ENCODE peak calls at places on chromosomes 5 and 9, in seven cellular contexts. One of them, this sample, is unnamed.
A peak's percentile ranks its signal among the peaks of the same experiment; 100 is the strongest.

GRCh38 chr5:126656397-126657007 is 55.8 kb downstream of the PHAX start:
- DNase-seq in germinal center: peak; percentile 53
- DNase-seq in effector memory CD4-positive, alpha-beta T cell: no peak
- DNase-seq in skeletal muscle cell: no peak
- DNase-seq in NCI-H1105 treated with DMSO at 0.1 percent for 48 hours: peak; percentile 29
- DNase-seq in activated T-cell treated with anti-CD3 and anti-CD28 coated beads, Interleukin-2, amount 50 U/mL, for 1 hour: no peak
- DNase-seq in fibroblast of lung: peak; percentile 36
- DNase-seq in this sample: no peak

GRCh38 chr9:72557549-72557948 is 36.1 kb downstream of the TMC1 start:
- DNase-seq in germinal center: no peak
- DNase-seq in effector memory CD4-positive, alpha-beta T cell: no peak
- DNase-seq in skeletal muscle cell: peak; percentile 91
- DNase-seq in NCI-H1105 treated with DMSO at 0.1 percent for 48 hours: no peak
- DNase-seq in activated T-cell treated with anti-CD3 and anti-CD28 coated beads, Interleukin-2, amount 50 U/mL, for 1 hour: peak; percentile 18
- DNase-seq in fibroblast of lung: peak; percentile 94
- DNase-seq in this sample: peak; percentile 94

GRCh38 chr5:176361437-176362097 is at the start of gene KIAA1191:
- DNase-seq in germinal center: peak; percentile 85
- DNase-seq in effector memory CD4-positive, alpha-beta T cell: peak; percentile 91
- DNase-seq in skeletal muscle cell: peak; percentile 59
- DNase-seq in NCI-H1105 treated with DMSO at 0.1 percent for 48 hours: peak; percentile 67
- DNase-seq in activated T-cell treated with anti-CD3 and anti-CD28 coated beads, Interleukin-2, amount 50 U/mL, for 1 hour: peak; percentile 92
- DNase-seq in fibroblast of lung: peak; percentile 91
- DNase-seq in this sample: no peak

GRCh38 chr5:92907914-92908606 is 673.0 kb downstream of the NR2F1-AS1 start:
- DNase-seq in germinal center: no peak
- DNase-seq in effector memory CD4-positive, alpha-beta T cell: no peak
- DNase-seq in skeletal muscle cell: peak; percentile 12
- DNase-seq in NCI-H1105 treated with DMSO at 0.1 percent for 48 hours: no peak
- DNase-seq in activated T-cell treated with anti-CD3 and anti-CD28 coated beads, Interleukin-2, amount 50 U/mL, for 1 hour: no peak
- DNase-seq in fibroblast of lung: peak; percentile 80
- DNase-seq in this sample: no peak

GRCh38 chr9:126514037-126514821 is 99.5 kb upstream of the LMX1B start:
- DNase-seq in germinal center: peak; percentile 91
- DNase-seq in effector memory CD4-positive, alpha-beta T cell: peak; percentile 53
- DNase-seq in skeletal muscle cell: no peak
- DNase-seq in NCI-H1105 treated with DMSO at 0.1 percent for 48 hours: peak; percentile 1
- DNase-seq in activated T-cell treated with anti-CD3 and anti-CD28 coated beads, Interleukin-2, amount 50 U/mL, for 1 hour: peak; percentile 72
- DNase-seq in fibroblast of lung: peak; percentile 31
- DNase-seq in this sample: no peak

GRCh38 chr5:60577116-60577515 is 122.8 kb downstream of the DEPDC1B start:
- DNase-seq in germinal center: no peak
- DNase-seq in effector memory CD4-positive, alpha-beta T cell: no peak
- DNase-seq in skeletal muscle cell: no peak
- DNase-seq in NCI-H1105 treated with DMSO at 0.1 percent for 48 hours: no peak
- DNase-seq in activated T-cell treated with anti-CD3 and anti-CD28 coated beads, Interleukin-2, amount 50 U/mL, for 1 hour: no peak
- DNase-seq in fibroblast of lung: peak; percentile 79
- DNase-seq in this sample: no peak

GRCh38 chr5:115549154-115549553 is 4.6 kb upstream of the FEM1C start:
- DNase-seq in germinal center: peak; percentile 38
- DNase-seq in effector memory CD4-positive, alpha-beta T cell: peak; percentile 0
- DNase-seq in skeletal muscle cell: no peak
- DNase-seq in NCI-H1105 treated with DMSO at 0.1 percent for 48 hours: no peak
- DNase-seq in activated T-cell treated with anti-CD3 and anti-CD28 coated beads, Interleukin-2, amount 50 U/mL, for 1 hour: no peak
- DNase-seq in fibroblast of lung: no peak
- DNase-seq in this sample: no peak

GRCh38 chr9:96686638-96687335 is 31.7 kb upstream of the PRXL2C start:
- DNase-seq in germinal center: peak; percentile 82
- DNase-seq in effector memory CD4-positive, alpha-beta T cell: peak; percentile 47
- DNase-seq in skeletal muscle cell: peak; percentile 43
- DNase-seq in NCI-H1105 treated with DMSO at 0.1 percent for 48 hours: no peak
- DNase-seq in activated T-cell treated with anti-CD3 and anti-CD28 coated beads, Interleukin-2, amount 50 U/mL, for 1 hour: peak; percentile 86
- DNase-seq in fibroblast of lung: peak; percentile 80
- DNase-seq in this sample: no peak

GRCh38 chr9:91360551-91361293 is 996 bp downstream of the AUH start:
- DNase-seq in germinal center: no peak
- DNase-seq in effector memory CD4-positive, alpha-beta T cell: no peak
- DNase-seq in skeletal muscle cell: no peak
- DNase-seq in NCI-H1105 treated with DMSO at 0.1 percent for 48 hours: no peak
- DNase-seq in activated T-cell treated with anti-CD3 and anti-CD28 coated beads, Interleukin-2, amount 50 U/mL, for 1 hour: no peak
- DNase-seq in fibroblast of lung: no peak
- DNase-seq in this sample: no peak

GRCh38 chr9:72396247-72397091 is 31.5 kb upstream of the ZFAND5 start:
- DNase-seq in germinal center: no peak
- DNase-seq in effector memory CD4-positive, alpha-beta T cell: no peak
- DNase-seq in skeletal muscle cell: peak; percentile 62
- DNase-seq in NCI-H1105 treated with DMSO at 0.1 percent for 48 hours: peak; percentile 33
- DNase-seq in activated T-cell treated with anti-CD3 and anti-CD28 coated beads, Interleukin-2, amount 50 U/mL, for 1 hour: no peak
- DNase-seq in fibroblast of lung: peak; percentile 75
- DNase-seq in this sample: no peak

GRCh38 chr9:105064248-105065118 is 136.5 kb upstream of the ABCA1 start:
- DNase-seq in germinal center: no peak
- DNase-seq in effector memory CD4-positive, alpha-beta T cell: no peak
- DNase-seq in skeletal muscle cell: peak; percentile 99
- DNase-seq in NCI-H1105 treated with DMSO at 0.1 percent for 48 hours: peak; percentile 97
- DNase-seq in activated T-cell treated with anti-CD3 and anti-CD28 coated beads, Interleukin-2, amount 50 U/mL, for 1 hour: no peak
- DNase-seq in fibroblast of lung: peak; percentile 98
- DNase-seq in this sample: no peak

GRCh38 chr5:173809014-173809413 is 79.1 kb upstream of the CPEB4 start:
- DNase-seq in germinal center: no peak
- DNase-seq in effector memory CD4-positive, alpha-beta T cell: no peak
- DNase-seq in skeletal muscle cell: no peak
- DNase-seq in NCI-H1105 treated with DMSO at 0.1 percent for 48 hours: no peak
- DNase-seq in activated T-cell treated with anti-CD3 and anti-CD28 coated beads, Interleukin-2, amount 50 U/mL, for 1 hour: no peak
- DNase-seq in fibroblast of lung: no peak
- DNase-seq in this sample: no peak

GRCh38 chr9:126471084-126471611 is 142.6 kb upstream of the LMX1B start:
- DNase-seq in germinal center: peak; percentile 21
- DNase-seq in effector memory CD4-positive, alpha-beta T cell: peak; percentile 71
- DNase-seq in skeletal muscle cell: peak; percentile 65
- DNase-seq in NCI-H1105 treated with DMSO at 0.1 percent for 48 hours: no peak
- DNase-seq in activated T-cell treated with anti-CD3 and anti-CD28 coated beads, Interleukin-2, amount 50 U/mL, for 1 hour: peak; percentile 66
- DNase-seq in fibroblast of lung: peak; percentile 60
- DNase-seq in this sample: no peak

GRCh38 chr9:133103987-133104505 is 17.0 kb downstream of the RALGDS start:
- DNase-seq in germinal center: no peak
- DNase-seq in effector memory CD4-positive, alpha-beta T cell: no peak
- DNase-seq in skeletal muscle cell: no peak
- DNase-seq in NCI-H1105 treated with DMSO at 0.1 percent for 48 hours: no peak
- DNase-seq in activated T-cell treated with anti-CD3 and anti-CD28 coated beads, Interleukin-2, amount 50 U/mL, for 1 hour: peak; percentile 16
- DNase-seq in fibroblast of lung: no peak
- DNase-seq in this sample: no peak

GRCh38 chr9:70477146-70477745 is 62.8 kb upstream of the KLF9 start:
- DNase-seq in germinal center: no peak
- DNase-seq in effector memory CD4-positive, alpha-beta T cell: no peak
- DNase-seq in skeletal muscle cell: no peak
- DNase-seq in NCI-H1105 treated with DMSO at 0.1 percent for 48 hours: no peak
- DNase-seq in activated T-cell treated with anti-CD3 and anti-CD28 coated beads, Interleukin-2, amount 50 U/mL, for 1 hour: no peak
- DNase-seq in fibroblast of lung: peak; percentile 68
- DNase-seq in this sample: no peak

GRCh38 chr9:123062306-123063171 is 29.1 kb downstream of the GPR21 start:
- DNase-seq in germinal center: no peak
- DNase-seq in effector memory CD4-positive, alpha-beta T cell: no peak
- DNase-seq in skeletal muscle cell: no peak
- DNase-seq in NCI-H1105 treated with DMSO at 0.1 percent for 48 hours: no peak
- DNase-seq in activated T-cell treated with anti-CD3 and anti-CD28 coated beads, Interleukin-2, amount 50 U/mL, for 1 hour: no peak
- DNase-seq in fibroblast of lung: peak; percentile 35
- DNase-seq in this sample: no peak

GRCh38 chr5:180353226-180353962 is at the start of gene GFPT2:
- DNase-seq in germinal center: peak; percentile 95
- DNase-seq in effector memory CD4-positive, alpha-beta T cell: peak; percentile 67
- DNase-seq in skeletal muscle cell: peak; percentile 33
- DNase-seq in NCI-H1105 treated with DMSO at 0.1 percent for 48 hours: peak; percentile 49
- DNase-seq in activated T-cell treated with anti-CD3 and anti-CD28 coated beads, Interleukin-2, amount 50 U/mL, for 1 hour: peak; percentile 85
- DNase-seq in fibroblast of lung: peak; percentile 73
- DNase-seq in this sample: no peak

GRCh38 chr9:112819635-112820496 is 69.3 kb downstream of the SNX30 start:
- DNase-seq in germinal center: peak; percentile 58
- DNase-seq in effector memory CD4-positive, alpha-beta T cell: no peak
- DNase-seq in skeletal muscle cell: peak; percentile 31
- DNase-seq in NCI-H1105 treated with DMSO at 0.1 percent for 48 hours: peak; percentile 50
- DNase-seq in activated T-cell treated with anti-CD3 and anti-CD28 coated beads, Interleukin-2, amount 50 U/mL, for 1 hour: no peak
- DNase-seq in fibroblast of lung: peak; percentile 83
- DNase-seq in this sample: no peak

GRCh38 chr5:177478711-177479646 is 5.5 kb upstream of the DBN1 start:
- DNase-seq in germinal center: no peak
- DNase-seq in effector memory CD4-positive, alpha-beta T cell: no peak
- DNase-seq in skeletal muscle cell: no peak
- DNase-seq in NCI-H1105 treated with DMSO at 0.1 percent for 48 hours: no peak
- DNase-seq in activated T-cell treated with anti-CD3 and anti-CD28 coated beads, Interleukin-2, amount 50 U/mL, for 1 hour: no peak
- DNase-seq in fibroblast of lung: peak; percentile 55
- DNase-seq in this sample: no peak

GRCh38 chr5:41151562-41151961 is 61.8 kb downstream of the C6 start:
- DNase-seq in germinal center: no peak
- DNase-seq in effector memory CD4-positive, alpha-beta T cell: no peak
- DNase-seq in skeletal muscle cell: no peak
- DNase-seq in NCI-H1105 treated with DMSO at 0.1 percent for 48 hours: no peak
- DNase-seq in activated T-cell treated with anti-CD3 and anti-CD28 coated beads, Interleukin-2, amount 50 U/mL, for 1 hour: no peak
- DNase-seq in fibroblast of lung: no peak
- DNase-seq in this sample: no peak

GRCh38 chr9:106961623-106962022 is 98.7 kb downstream of the ZNF462 start:
- DNase-seq in germinal center: no peak
- DNase-seq in effector memory CD4-positive, alpha-beta T cell: no peak
- DNase-seq in skeletal muscle cell: no peak
- DNase-seq in NCI-H1105 treated with DMSO at 0.1 percent for 48 hours: no peak
- DNase-seq in activated T-cell treated with anti-CD3 and anti-CD28 coated beads, Interleukin-2, amount 50 U/mL, for 1 hour: no peak
- DNase-seq in fibroblast of lung: peak; percentile 39
- DNase-seq in this sample: no peak

GRCh38 chr9:131943397-131943796 is 136.3 kb downstream of the MED27 start:
- DNase-seq in germinal center: no peak
- DNase-seq in effector memory CD4-positive, alpha-beta T cell: no peak
- DNase-seq in skeletal muscle cell: no peak
- DNase-seq in NCI-H1105 treated with DMSO at 0.1 percent for 48 hours: no peak
- DNase-seq in activated T-cell treated with anti-CD3 and anti-CD28 coated beads, Interleukin-2, amount 50 U/mL, for 1 hour: no peak
- DNase-seq in fibroblast of lung: peak; percentile 58
- DNase-seq in this sample: no peak

GRCh38 chr5:78509884-78510769 is 138.4 kb downstream of the LHFPL2 start:
- DNase-seq in germinal center: peak; percentile 66
- DNase-seq in effector memory CD4-positive, alpha-beta T cell: no peak
- DNase-seq in skeletal muscle cell: no peak
- DNase-seq in NCI-H1105 treated with DMSO at 0.1 percent for 48 hours: peak; percentile 29
- DNase-seq in activated T-cell treated with anti-CD3 and anti-CD28 coated beads, Interleukin-2, amount 50 U/mL, for 1 hour: peak; percentile 33
- DNase-seq in fibroblast of lung: no peak
- DNase-seq in this sample: no peak

GRCh38 chr9:115118471-115119156 is 657 bp upstream of the TNC start:
- DNase-seq in germinal center: no peak
- DNase-seq in effector memory CD4-positive, alpha-beta T cell: no peak
- DNase-seq in skeletal muscle cell: peak; percentile 80
- DNase-seq in NCI-H1105 treated with DMSO at 0.1 percent for 48 hours: peak; percentile 64
- DNase-seq in activated T-cell treated with anti-CD3 and anti-CD28 coated beads, Interleukin-2, amount 50 U/mL, for 1 hour: no peak
- DNase-seq in fibroblast of lung: peak; percentile 94
- DNase-seq in this sample: no peak

GRCh38 chr9:72596451-72597180 is 75.2 kb downstream of the TMC1 start:
- DNase-seq in germinal center: no peak
- DNase-seq in effector memory CD4-positive, alpha-beta T cell: peak; percentile 8
- DNase-seq in skeletal muscle cell: no peak
- DNase-seq in NCI-H1105 treated with DMSO at 0.1 percent for 48 hours: no peak
- DNase-seq in activated T-cell treated with anti-CD3 and anti-CD28 coated beads, Interleukin-2, amount 50 U/mL, for 1 hour: no peak
- DNase-seq in fibroblast of lung: peak; percentile 58
- DNase-seq in this sample: no peak

GRCh38 chr5:143657814-143658395 is 154.1 kb upstream of the HMHB1 start:
- DNase-seq in germinal center: no peak
- DNase-seq in effector memory CD4-positive, alpha-beta T cell: no peak
- DNase-seq in skeletal muscle cell: no peak
- DNase-seq in NCI-H1105 treated with DMSO at 0.1 percent for 48 hours: peak; percentile 91
- DNase-seq in activated T-cell treated with anti-CD3 and anti-CD28 coated beads, Interleukin-2, amount 50 U/mL, for 1 hour: no peak
- DNase-seq in fibroblast of lung: peak; percentile 35
- DNase-seq in this sample: no peak

GRCh38 chr5:78753093-78753531 is 104.5 kb upstream of the LHFPL2 start:
- DNase-seq in germinal center: no peak
- DNase-seq in effector memory CD4-positive, alpha-beta T cell: no peak
- DNase-seq in skeletal muscle cell: peak; percentile 73
- DNase-seq in NCI-H1105 treated with DMSO at 0.1 percent for 48 hours: no peak
- DNase-seq in activated T-cell treated with anti-CD3 and anti-CD28 coated beads, Interleukin-2, amount 50 U/mL, for 1 hour: no peak
- DNase-seq in fibroblast of lung: peak; percentile 18
- DNase-seq in this sample: no peak

GRCh38 chr5:61600945-61601491 is 269.0 kb downstream of the ZSWIM6 start:
- DNase-seq in germinal center: no peak
- DNase-seq in effector memory CD4-positive, alpha-beta T cell: no peak
- DNase-seq in skeletal muscle cell: no peak
- DNase-seq in NCI-H1105 treated with DMSO at 0.1 percent for 48 hours: no peak
- DNase-seq in activated T-cell treated with anti-CD3 and anti-CD28 coated beads, Interleukin-2, amount 50 U/mL, for 1 hour: no peak
- DNase-seq in fibroblast of lung: peak; percentile 67
- DNase-seq in this sample: no peak

GRCh38 chr5:115542076-115542475 is 2.5 kb downstream of the FEM1C start:
- DNase-seq in germinal center: no peak
- DNase-seq in effector memory CD4-positive, alpha-beta T cell: no peak
- DNase-seq in skeletal muscle cell: no peak
- DNase-seq in NCI-H1105 treated with DMSO at 0.1 percent for 48 hours: no peak
- DNase-seq in activated T-cell treated with anti-CD3 and anti-CD28 coated beads, Interleukin-2, amount 50 U/mL, for 1 hour: no peak
- DNase-seq in fibroblast of lung: no peak
- DNase-seq in this sample: no peak

This sample was measured in vagina.